ENCODE peak calls at places on chromosomes 12 and 14, in six cellular contexts. O is suprapubic skin; Z is CD8-positive, alpha-beta memory T cell; E is body of pancreas; V is IMR-90; N is MM.1S. P is an unnamed sample.

GRCh38 chr12:23949212-23950010 is at the start of gene SOX5:
- DNase-seq in O (no peak), Z (no peak), E (peak; percentile 27), V (peak; percentile 68), N (peak; percentile 20), P (peak; percentile 46)

GRCh38 chr14:91755560-91755959 is 23.7 kb upstream of the CATSPERB start:
- DNase-seq in O (no peak), Z (no peak), E (no peak), V (peak; percentile 4), N (no peak), P (no peak)

GRCh38 chr14:34971381-34971780 is 11.4 kb upstream of the SRP54 start:
- DNase-seq in O (no peak), Z (no peak), E (no peak), V (peak; percentile 56), N (no peak), P (no peak)

GRCh38 chr14:71116206-71117122 is 209.2 kb downstream of the PCNX1 start:
- DNase-seq in O (no peak), Z (no peak), E (no peak), V (no peak), N (no peak), P (no peak)

GRCh38 chr14:84483072-84483410 is 1046.9 kb upstream of the FLRT2 start:
- DNase-seq in O (no peak), Z (no peak), E (no peak), V (no peak), N (no peak), P (no peak)

GRCh38 chr12:44627767-44628166 is 248.3 kb downstream of the NELL2 start:
- DNase-seq in O (no peak), Z (no peak), E (no peak), V (no peak), N (no peak), P (no peak)

GRCh38 chr14:59265808-59266207 is 77.3 kb downstream of the DAAM1 start:
- DNase-seq in O (no peak), Z (no peak), E (no peak), V (no peak), N (no peak), P (no peak)

GRCh38 chr12:108594-108993 is 42.0 kb downstream of the IQSEC3 start:
- DNase-seq in O (no peak), Z (no peak), E (peak; percentile 54), V (no peak), N (no peak), P (no peak)

GRCh38 chr12:76859621-76860020 is 19.2 kb downstream of the CSRP2 start:
- DNase-seq in O (no peak), Z (no peak), E (no peak), V (no peak), N (no peak), P (no peak)
- H3K9me3 ChIP-seq in O (no peaks in the 10 kb centered on the region), Z (no peaks in the 10 kb centered on the region), E (no peaks in the 10 kb centered on the region), V (peaks cover 5% of the 10 kb centered on the region), N (no peaks in the 10 kb centered on the region), P (peaks cover 10% of the 10 kb centered on the region)

GRCh38 chr14:51566831-51567582 is 84.7 kb upstream of the FRMD6 start:
- DNase-seq in O (no peak), Z (no peak), E (no peak), V (no peak), N (peak; percentile 51), P (no peak)
- H3K27ac ChIP-seq in O (no peak overlapping the region), Z (no peak overlapping the region), E (no peak overlapping the region), V (no peak overlapping the region), N (peak overlapping the region; percentile 89), P (no peak overlapping the region)

GRCh38 chr12:31989571-31989970 is 30.4 kb downstream of the RESF1 start:
- DNase-seq in O (no peak), Z (no peak), E (no peak), V (no peak), N (no peak), P (no peak)

GRCh38 chr12:31985832-31986231 is 26.6 kb downstream of the RESF1 start:
- DNase-seq in O (no peak), Z (no peak), E (no peak), V (no peak), N (no peak), P (no peak)

GRCh38 chr12:31989987-31990386 is 30.8 kb downstream of the RESF1 start:
- DNase-seq in O (no peak), Z (no peak), E (no peak), V (peak; percentile 18), N (no peak), P (no peak)

GRCh38 chr12:31984806-31985591 is 25.8 kb downstream of the RESF1 start:
- DNase-seq in O (no peak), Z (no peak), E (no peak), V (no peak), N (no peak), P (no peak)
- H3K9me3 ChIP-seq in O (peaks cover 25% of the 10 kb centered on the region), Z (peaks cover 52% of the 10 kb centered on the region), E (no peaks in the 10 kb centered on the region), V (no peaks in the 10 kb centered on the region), N (no peaks in the 10 kb centered on the region), P (peaks cover 18% of the 10 kb centered on the region)

DNA sequence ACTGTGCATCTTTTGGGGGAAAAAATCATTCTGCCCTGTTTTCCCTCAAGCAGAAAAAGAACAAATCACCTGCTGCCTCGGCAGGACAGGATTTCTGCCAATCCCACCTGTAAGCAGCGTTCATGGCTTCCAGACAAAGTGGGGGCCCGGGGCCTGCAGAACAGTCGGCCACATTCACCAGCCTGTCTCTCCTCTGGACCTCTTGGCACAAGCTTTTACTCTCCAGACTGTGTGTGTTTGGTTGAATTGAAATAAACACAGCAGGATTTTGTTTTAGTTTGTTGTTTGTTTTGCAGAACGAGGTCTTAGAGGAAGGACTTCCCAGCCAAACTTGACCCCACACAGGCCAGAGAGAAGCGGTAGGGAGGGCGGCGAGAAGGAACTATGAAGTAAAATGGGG is 41.7 kb upstream of the FOS start:
- DNase-seq in O (no peak), Z (no peak), E (no peak), V (no peak), N (no peak), P (no peak)
- H3K27ac ChIP-seq in O (no peak overlapping the region), Z (no peak overlapping the region), E (peak overlapping the region; percentile 35), V (no peak overlapping the region), N (no peak overlapping the region), P (peak overlapping the region; percentile 69)

P was measured in lower lobe of right lung.